ENCODE peak calls at places on chromosomes 11 and 22, in nine cellular contexts. K is AG08396, W is breast epithelium, J is NCI-H1048, M is GM10248, T is amygdala, G is small intestine, Y is AG08395, P is iris pigment epithelial cell. S is an unnamed sample.

GRCh38 chr11:105144887-105145286 is 5.3 kb upstream of the CARD18 start:
- DNase-seq in K (peak), W (no peak), J (no peak), M (no peak), T (no peak), G (peak), Y (peak), P (peak), S (peak)

GRCh38 chr11:112797072-112797471 is 164.1 kb upstream of the NCAM1 start:
- DNase-seq in K (no peak), W (no peak), J (no peak), M (no peak), T (no peak), G (no peak), Y (no peak), P (no peak), S (no peak)

GRCh38 chr11:59754494-59754858 is 700 bp upstream of the STX3 start:
- DNase-seq in K (peak), W (no peak), J (no peak), M (peak), T (no peak), G (no peak), Y (no peak), P (peak), S (peak)

GRCh38 chr22:33557836-33558235 is 362.4 kb downstream of the LARGE1 start:
- DNase-seq in K (no peak), W (no peak), J (no peak), M (no peak), T (no peak), G (no peak), Y (no peak), P (no peak), S (no peak)

GRCh38 chr11:60945295-60945667 is 6.7 kb downstream of the SLC15A3 start:
- DNase-seq in K (no peak), W (no peak), J (no peak), M (no peak), T (no peak), G (no peak), Y (no peak), P (no peak), S (no peak)

GRCh38 chr11:45593992-45594391 is 71.4 kb downstream of the CHST1 start:
- DNase-seq in K (no peak), W (no peak), J (no peak), M (no peak), T (no peak), G (no peak), Y (no peak), P (no peak), S (no peak)

GRCh38 chr22:20249797-20250354 is 18.2 kb downstream of the RTN4R start:
- DNase-seq in K (no peak), W (no peak), J (no peak), M (no peak), T (no peak), G (no peak), Y (no peak), P (peak), S (no peak)

GRCh38 chr11:94768602-94769511 is 701 bp downstream of the AMOTL1 start:
- DNase-seq in K (peak), W (no peak), J (no peak), M (peak), T (no peak), G (no peak), Y (no peak), P (peak), S (peak)

GRCh38 chr11:93843906-93844305 is 6.5 kb downstream of the VSTM5 start:
- DNase-seq in K (no peak), W (no peak), J (no peak), M (no peak), T (no peak), G (no peak), Y (no peak), P (no peak), S (no peak)

GRCh38 chr11:74466916-74467885 is at the start of gene KCNE3:
- DNase-seq in K (peak), W (no peak), J (no peak), M (no peak), T (no peak), G (peak), Y (peak), P (peak), S (peak)

GRCh38 chr22:35335468-35335867 is 35.8 kb downstream of the TOM1 start:
- DNase-seq in K (no peak), W (no peak), J (no peak), M (no peak), T (no peak), G (no peak), Y (no peak), P (no peak), S (no peak)

GRCh38 chr11:850777-851762 is 8.4 kb downstream of the TSPAN4 start:
- DNase-seq in K (no peak), W (no peak), J (no peak), M (no peak), T (no peak), G (no peak), Y (no peak), P (no peak), S (no peak)

GRCh38 chr11:123054301-123055065 is 7.5 kb downstream of the HSPA8 start:
- DNase-seq in K (peak), W (no peak), J (peak), M (peak), T (peak), G (peak), Y (peak), P (peak), S (peak)

GRCh38 chr11:2564588-2565440 is 120.0 kb downstream of the KCNQ1 start:
- DNase-seq in K (no peak), W (no peak), J (no peak), M (no peak), T (no peak), G (no peak), Y (no peak), P (no peak), S (no peak)

GRCh38 chr11:45885274-45885920 is at the start of gene MAPK8IP1:
- DNase-seq in K (peak), W (no peak), J (peak), M (peak), T (no peak), G (peak), Y (peak), P (peak), S (peak)

GRCh38 chr11:72727521-72727920 is 24.7 kb downstream of the ARAP1 start:
- DNase-seq in K (no peak), W (no peak), J (no peak), M (no peak), T (no peak), G (no peak), Y (no peak), P (no peak), S (no peak)

GRCh38 chr22:29816539-29816938 is 21.5 kb downstream of the ASCC2 start:
- DNase-seq in K (no peak), W (no peak), J (no peak), M (no peak), T (no peak), G (no peak), Y (no peak), P (no peak), S (no peak)

GRCh38 chr22:23604939-23605712 is 25.0 kb upstream of the IGLL1 start:
- DNase-seq in K (no peak), W (no peak), J (no peak), M (no peak), T (no peak), G (no peak), Y (no peak), P (no peak), S (no peak)

GRCh38 chr11:613369-613968 is 2.3 kb downstream of the IRF7 start:
- DNase-seq in K (no peak), W (peak), J (peak), M (peak), T (no peak), G (peak), Y (no peak), P (peak), S (peak)

GRCh38 chr22:48751539-48752437 is 1075.9 kb downstream of the BRD1 start:
- DNase-seq in K (no peak), W (no peak), J (no peak), M (no peak), T (no peak), G (no peak), Y (no peak), P (no peak), S (no peak)

GRCh38 chr22:40654522-40655167 is 18.1 kb upstream of the MRTFA start:
- DNase-seq in K (peak), W (no peak), J (no peak), M (no peak), T (no peak), G (peak), Y (peak), P (peak), S (peak)

GRCh38 chr11:5123802-5124521 is 14.2 kb downstream of the OR52A5 start:
- DNase-seq in K (peak), W (no peak), J (peak), M (peak), T (peak), G (peak), Y (peak), P (peak), S (peak)

GRCh38 chr22:39220897-39221850 is 23.6 kb downstream of the PDGFB start:
- DNase-seq in K (peak), W (no peak), J (no peak), M (no peak), T (no peak), G (no peak), Y (peak), P (peak), S (no peak)

GRCh38 chr11:3022300-3022967 is 30.3 kb upstream of the NAP1L4 start:
- DNase-seq in K (no peak), W (no peak), J (no peak), M (peak), T (no peak), G (no peak), Y (peak), P (peak), S (no peak)

S was measured in ACHN.